ENCODE peak calls at places on chromosomes 3 and 15, in eight cellular contexts. E is endodermal cell; Y is effector memory CD4-positive, alpha-beta T cell; V is suprapubic skin; C is small intestine; J is iPS DF 6.9; L is thoracic aorta; M is body of pancreas. Q is an unnamed sample. For H3K9me3 and H3K4me1, the result is how much of the 10 kb centered on the place peaks cover.

GRCh38 chr15:94174399-94174802 is 57.0 kb upstream of the MCTP2 start:
- DNase-seq in M (peak), Y (no peak), J (no peak), E (no peak), L (no peak), V (no peak), C (no peak), Q (no peak)

GRCh38 chr3:50624634-50625033 is 7.7 kb downstream of the MAPKAPK3 start:
- DNase-seq in C (no peak), J (no peak), L (no peak), V (no peak), M (no peak), Y (no peak), E (peak), Q (no peak)

GRCh38 chr3:133937756-133938601 is 42.3 kb upstream of the RAB6B start:
- DNase-seq in Y (no peak), C (no peak), M (no peak), V (peak), E (peak), J (no peak), L (no peak), Q (no peak)

GRCh38 chr3:41234823-41235722 is 35.8 kb downstream of the CTNNB1 start:
- DNase-seq in Y (no peak), V (no peak), C (no peak), M (no peak), E (peak), L (no peak), J (no peak), Q (no peak)

GRCh38 chr15:80770356-80770705 is 8.8 kb upstream of the CEMIP start:
- DNase-seq in L (no peak), C (no peak), E (no peak), J (no peak), M (no peak), V (no peak), Y (no peak), Q (no peak)

GRCh38 chr3:56851966-56852884 is 50.5 kb upstream of the ARHGEF3 start:
- DNase-seq in L (no peak), E (no peak), C (no peak), Y (no peak), J (no peak), M (no peak), V (no peak), Q (no peak)

GRCh38 chr3:120795959-120796358 is 53.4 kb downstream of the GTF2E1 start:
- DNase-seq in J (no peak), Y (no peak), L (no peak), E (no peak), V (no peak), C (peak), M (peak), Q (no peak)

GRCh38 chr3:141382571-141382970 is 14.3 kb downstream of the ZBTB38 start:
- DNase-seq in Y (no peak), M (no peak), C (no peak), L (no peak), J (no peak), V (no peak), E (no peak), Q (no peak)

GRCh38 chr3:65650247-65650646 is 388.5 kb downstream of the MAGI1 start:
- DNase-seq in Y (no peak), J (no peak), C (no peak), L (no peak), M (no peak), V (no peak), E (no peak), Q (no peak)

GRCh38 chr3:145952541-145952940 is 208.4 kb downstream of the PLOD2 start:
- DNase-seq in Y (no peak), J (no peak), C (no peak), V (no peak), M (no peak), L (no peak), E (no peak), Q (no peak)

GRCh38 chr3:12560505-12561188 is 3.8 kb downstream of the MKRN2 start:
- DNase-seq in L (no peak), E (no peak), V (no peak), Y (no peak), M (no peak), C (no peak), J (no peak), Q (no peak)

GRCh38 chr3:51271172-51271571 is 113.9 kb upstream of the MANF start:
- DNase-seq in V (no peak), E (no peak), Y (no peak), C (no peak), M (no peak), J (no peak), L (no peak), Q (no peak)

GRCh38 chr3:187922704-187923393 is 177.6 kb upstream of the BCL6 start:
- DNase-seq in M (no peak), C (no peak), Y (no peak), L (no peak), E (no peak), J (no peak), V (no peak), Q (no peak)

DNA sequence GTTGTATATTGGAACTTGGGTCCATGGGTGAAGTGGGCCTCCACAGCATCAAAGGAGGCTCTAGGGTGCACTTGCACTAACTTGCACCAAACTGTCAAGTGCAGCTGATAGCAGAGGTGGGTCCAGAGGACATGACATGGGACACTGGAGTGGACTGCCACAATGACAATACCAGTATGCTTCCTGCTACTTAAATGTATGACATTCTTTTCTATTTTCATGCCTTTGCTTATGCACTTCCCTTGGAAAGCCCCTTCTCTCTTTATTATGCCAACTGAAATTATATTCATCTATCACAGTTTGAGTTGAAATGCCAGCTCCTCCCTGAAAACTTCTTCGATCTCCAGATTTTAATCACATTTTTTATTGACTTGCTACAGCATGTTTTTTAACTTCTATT is 101.8 kb downstream of the CFAP20DC start:
- DNase-seq in M (no peak), Y (no peak), C (no peak), J (no peak), L (no peak), E (no peak), V (no peak), Q (no peak)
- H3K9me3 ChIP-seq in M (under half), Y (under half), C (under half), J (under half), L (under half), E (under half), V (under half), Q (under half)

GRCh38 chr15:101381671-101382212 is 86.7 kb upstream of the SNRPA1 start:
- DNase-seq in Y (no peak), C (no peak), M (no peak), V (no peak), J (no peak), E (no peak), L (no peak), Q (no peak)
- H3K4me3 ChIP-seq in Y (no peak), C (no peak), M (no peak), V (no peak), J (no peak), E (no peak), L (no peak), Q (no peak)

DNA sequence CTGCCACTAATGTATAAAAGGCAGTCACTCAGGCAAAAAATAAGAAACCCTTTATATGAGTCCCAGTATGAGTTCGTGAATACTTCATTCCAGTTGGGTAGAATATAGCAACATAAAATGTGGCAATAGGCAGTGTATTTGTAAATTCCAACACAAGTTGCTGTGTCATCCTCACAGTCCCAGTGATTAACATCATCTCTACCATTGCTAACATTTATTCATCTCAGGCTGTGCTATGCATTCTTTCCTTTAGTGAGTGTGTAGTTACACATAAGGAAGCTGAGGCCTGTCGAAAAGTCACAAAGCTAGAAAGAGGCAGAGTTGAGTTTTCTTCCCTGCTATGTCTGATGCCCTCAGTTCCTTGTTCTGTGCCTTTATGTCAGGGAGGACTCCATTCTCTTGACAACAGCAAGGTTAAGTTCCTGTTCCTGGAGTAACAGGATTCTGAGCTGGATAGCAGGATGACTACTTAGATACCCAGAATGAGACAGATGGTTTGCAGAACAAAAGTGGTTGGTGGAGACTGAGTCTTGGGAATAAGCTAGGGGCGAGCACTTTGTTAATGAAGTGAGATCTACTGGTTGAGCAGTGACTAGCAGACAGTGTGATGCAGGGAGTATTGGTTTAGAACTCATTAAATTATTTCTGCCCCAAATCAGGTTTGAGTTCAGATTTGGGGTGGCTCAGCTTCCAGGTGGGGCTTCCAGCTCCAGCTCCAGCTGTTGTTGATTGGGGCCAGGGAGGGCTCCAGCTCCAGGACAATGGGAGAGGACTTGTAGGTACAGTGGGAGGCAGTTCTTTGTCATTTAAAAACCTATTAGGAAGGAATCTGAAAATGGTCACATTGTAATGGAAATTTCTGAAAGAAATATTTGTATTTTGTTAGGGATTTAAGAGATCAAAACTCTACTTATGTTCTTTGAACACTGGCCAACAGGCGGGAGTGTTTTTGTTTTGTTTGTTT is 96.7 kb downstream of the FNDC3B start:
- DNase-seq in E (no peak), L (no peak), C (no peak), Y (no peak), V (no peak), J (no peak), M (no peak), Q (no peak)
- H3K4me1 ChIP-seq in E (under half), L (half or more), C (under half), Y (under half), V (half or more), J (under half), M (half or more), Q (under half)

GRCh38 chr3:78924711-78925110 is 843.1 kb downstream of the ROBO1 start:
- DNase-seq in Y (no peak), C (no peak), M (no peak), J (no peak), E (no peak), V (no peak), L (no peak), Q (no peak)

GRCh38 chr3:78927787-78928186 is 840.0 kb downstream of the ROBO1 start:
- DNase-seq in L (no peak), V (no peak), M (no peak), J (no peak), C (no peak), Y (no peak), E (no peak), Q (no peak)

GRCh38 chr3:78926523-78926922 is 841.3 kb downstream of the ROBO1 start:
- DNase-seq in M (no peak), V (no peak), L (no peak), E (no peak), Y (no peak), J (no peak), C (no peak), Q (no peak)
- H3K9me3 ChIP-seq in M (under half), V (under half), L (under half), E (under half), Y (under half), J (under half), C (under half), Q (under half)

GRCh38 chr3:180881065-180881801 is 31.2 kb upstream of the FXR1 start:
- DNase-seq in J (no peak), M (no peak), C (no peak), E (no peak), Y (no peak), L (no peak), V (no peak), Q (peak)

DNA sequence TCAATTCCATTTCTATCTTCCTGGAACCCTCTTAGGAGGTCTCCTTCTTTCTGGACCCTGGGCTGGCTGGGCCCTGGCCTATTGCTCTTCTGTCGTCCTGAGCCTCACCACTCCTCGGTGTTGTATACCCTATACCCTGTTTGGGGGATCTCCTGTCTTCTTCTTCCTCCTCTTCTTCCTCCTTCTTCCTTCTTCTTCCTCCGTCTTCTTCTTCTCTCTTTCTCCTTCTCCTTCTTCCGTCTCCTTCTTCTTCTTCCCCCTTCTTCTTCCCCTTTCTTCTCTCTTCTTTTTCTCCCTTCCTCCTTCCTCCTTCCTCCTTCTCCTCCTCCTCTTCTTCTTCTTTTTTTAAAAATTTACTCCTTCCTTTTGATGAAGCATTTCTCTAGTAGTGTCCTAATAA is 30.4 kb upstream of the FXR1 start:
- DNase-seq in L (no peak), M (no peak), V (no peak), Y (no peak), E (no peak), C (no peak), J (no peak), Q (no peak)
- H3K4me3 ChIP-seq in L (no peak), M (no peak), V (no peak), Y (no peak), E (no peak), C (no peak), J (no peak), Q (no peak)

DNA sequence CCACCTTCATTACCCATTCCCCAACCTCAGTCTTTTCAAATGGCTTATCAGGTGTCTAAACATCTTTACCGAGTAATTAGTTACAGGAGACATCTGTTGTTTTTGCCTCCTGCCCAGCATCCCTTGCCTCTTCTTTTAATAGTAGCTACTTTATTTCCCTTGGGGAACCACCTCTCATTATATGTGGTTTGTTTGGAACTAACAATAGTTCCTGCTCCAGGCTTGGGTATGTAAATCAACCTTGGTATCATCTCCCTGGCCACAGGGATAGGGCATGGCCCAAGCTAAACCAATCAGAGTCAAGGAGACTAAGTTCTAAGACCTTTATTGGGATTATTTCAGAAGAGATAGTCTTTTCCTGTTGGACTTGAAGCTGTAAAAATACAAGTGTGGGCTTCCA is 76.6 kb downstream of the ETV5 start:
- DNase-seq in Y (no peak), L (no peak), M (no peak), J (no peak), C (no peak), E (no peak), V (no peak), Q (no peak)
- H3K4me1 ChIP-seq in Y (under half), L (under half), M (under half), J (under half), C (under half), E (under half), V (under half), Q (under half)

Q was measured in BE2C.